ENCODE peak calls at places on chromosomes 7 and 10, in nine cellular contexts. M is activated T-cell treated with anti-CD3 and anti-CD28 coated beads, Interleukin-2, amount 50 U/mL, for 72 hours; O is GM12891; A is progenitor cell of endocrine pancreas; Q is GM04504; V is lung; K is neural crest cell; J is lung microvascular endothelial cell; D is fibroblast of the aortic adventitia. F is an unnamed sample.

GRCh38 chr10:132496360-132497082 is 41.1 kb upstream of the INPP5A start:
- DNase-seq in Q (no peak), O (no peak), D (no peak), J (no peak), V (no peak), M (no peak), A (no peak), K (no peak), F (no peak)

GRCh38 chr7:90736968-90737939 is 141.1 kb downstream of the CDK14 start:
- DNase-seq in O (peak), Q (no peak), M (no peak), V (no peak), D (no peak), K (no peak), A (no peak), J (no peak), F (no peak)

GRCh38 chr10:112969542-112969941 is 19.5 kb downstream of the TCF7L2 start:
- DNase-seq in J (no peak), A (no peak), V (no peak), O (no peak), M (no peak), Q (no peak), D (no peak), K (no peak), F (no peak)

GRCh38 chr7:22627136-22627535 is 99.9 kb upstream of the IL6 start:
- DNase-seq in Q (no peak), M (no peak), D (peak), O (no peak), J (peak), V (no peak), K (no peak), A (no peak), F (no peak)

GRCh38 chr7:51234139-51234538 is 82.5 kb downstream of the COBL start:
- DNase-seq in Q (no peak), O (no peak), V (no peak), K (no peak), M (no peak), A (no peak), J (no peak), D (no peak), F (no peak)

GRCh38 chr7:79692015-79692414 is 238.5 kb upstream of the MAGI2 start:
- DNase-seq in V (no peak), J (no peak), O (no peak), A (no peak), M (no peak), Q (peak), K (no peak), D (peak), F (peak)

GRCh38 chr7:50300336-50300735 is 4.2 kb upstream of the IKZF1 start:
- DNase-seq in Q (no peak), J (no peak), V (no peak), O (no peak), K (no peak), A (no peak), M (no peak), D (no peak), F (no peak)

GRCh38 chr10:14084875-14085274 is 245.8 kb downstream of the FRMD4A start:
- DNase-seq in O (no peak), V (no peak), J (no peak), D (no peak), A (no peak), M (no peak), K (no peak), Q (no peak), F (no peak)

GRCh38 chr10:87842220-87842641 is 21.1 kb downstream of the KLLN start:
- DNase-seq in A (no peak), J (no peak), Q (no peak), M (no peak), D (no peak), V (peak), O (no peak), K (no peak), F (no peak)

GRCh38 chr10:97850446-97850845 is 803 bp downstream of the GOLGA7B start:
- DNase-seq in J (no peak), K (no peak), O (no peak), D (no peak), V (no peak), Q (no peak), M (peak), A (no peak), F (no peak)

GRCh38 chr10:59388577-59388976 is 26.2 kb upstream of the FAM13C start:
- DNase-seq in V (no peak), A (no peak), K (no peak), O (no peak), M (no peak), D (no peak), Q (no peak), J (no peak), F (no peak)

GRCh38 chr10:45091968-45092367 is 91.2 kb downstream of the ZNF22 start:
- DNase-seq in K (no peak), M (no peak), V (no peak), D (no peak), J (no peak), A (no peak), Q (no peak), O (no peak), F (no peak)

GRCh38 chr10:79316671-79317431 is 30.4 kb upstream of the PPIF start:
- DNase-seq in D (no peak), A (no peak), O (no peak), Q (no peak), M (peak), J (no peak), V (no peak), K (no peak), F (no peak)

GRCh38 chr7:128840326-128841170 is 10.3 kb downstream of the FLNC start:
- DNase-seq in K (no peak), M (no peak), A (no peak), O (no peak), V (no peak), D (no peak), Q (no peak), J (no peak), F (no peak)

GRCh38 chr7:46630031-46630430 is 709.0 kb upstream of the IGFBP3 start:
- DNase-seq in O (no peak), V (no peak), K (no peak), D (peak), J (no peak), Q (no peak), M (no peak), A (no peak), F (no peak)

GRCh38 chr7:45717537-45718235 is 143.5 kb downstream of the ADCY1 start:
- DNase-seq in J (no peak), Q (no peak), M (no peak), V (no peak), K (no peak), D (no peak), O (no peak), A (no peak), F (no peak)

GRCh38 chr10:13099144-13099665 is 758 bp upstream of the OPTN start:
- DNase-seq in Q (peak), O (no peak), V (no peak), D (peak), J (peak), M (peak), K (peak), A (no peak), F (peak)

GRCh38 chr7:47420117-47420780 is 161.7 kb downstream of the TNS3 start:
- DNase-seq in D (no peak), J (no peak), A (no peak), Q (no peak), V (no peak), O (no peak), M (no peak), K (no peak), F (no peak)

GRCh38 chr10:77605466-77605865 is 32.1 kb downstream of the KCNMA1 start:
- DNase-seq in O (no peak), Q (no peak), M (no peak), D (no peak), V (no peak), J (no peak), A (no peak), K (no peak), F (no peak)

GRCh38 chr7:65938336-65938895 is 43.6 kb downstream of the GUSB start:
- DNase-seq in A (no peak), K (no peak), V (no peak), J (no peak), D (peak), Q (no peak), O (no peak), M (no peak), F (no peak)

GRCh38 chr7:158247758-158248487 is 339.7 kb downstream of the PTPRN2 start:
- DNase-seq in Q (no peak), M (no peak), A (peak), O (no peak), K (no peak), V (no peak), D (no peak), J (no peak), F (no peak)

GRCh38 chr10:63664341-63664885 is 143.2 kb downstream of the REEP3 start:
- DNase-seq in Q (no peak), M (no peak), V (no peak), D (no peak), J (no peak), A (no peak), O (no peak), K (no peak), F (no peak)

GRCh38 chr7:112882022-112882421 is 91.8 kb upstream of the TMEM168 start:
- DNase-seq in O (no peak), M (no peak), V (no peak), Q (no peak), D (no peak), K (no peak), J (no peak), A (no peak), F (no peak)

GRCh38 chr7:44894881-44895600 is 9.7 kb upstream of the PURB start:
- DNase-seq in Q (no peak), K (no peak), V (no peak), D (no peak), O (no peak), A (no peak), J (no peak), M (no peak), F (no peak)

GRCh38 chr10:104339469-104340098 is 1.3 kb upstream of the ITPRIP start:
- DNase-seq in M (no peak), Q (no peak), A (no peak), O (no peak), V (no peak), J (peak), D (peak), K (no peak), F (no peak)

GRCh38 chr7:109964780-109965179 is 1126.1 kb upstream of the LRRN3 start:
- DNase-seq in A (no peak), D (no peak), O (no peak), Q (no peak), K (no peak), J (no peak), V (no peak), M (no peak), F (no peak)

GRCh38 chr10:33334839-33335549 is 527 bp upstream of the NRP1 start:
- DNase-seq in A (peak), J (peak), V (peak), Q (no peak), D (peak), K (peak), M (peak), O (peak), F (no peak)

GRCh38 chr10:71043858-71044257 is 155.5 kb upstream of the PCBD1 start:
- DNase-seq in Q (no peak), J (no peak), D (no peak), O (no peak), M (no peak), V (no peak), A (no peak), K (no peak), F (no peak)

GRCh38 chr7:6546852-6547251 is 4.4 kb downstream of the GRID2IP start:
- DNase-seq in Q (no peak), A (no peak), K (no peak), O (no peak), M (no peak), D (no peak), J (no peak), V (no peak), F (no peak)

GRCh38 chr10:15877836-15878576 is 17.7 kb upstream of the MINDY3 start:
- DNase-seq in O (no peak), V (no peak), M (no peak), A (no peak), K (peak), Q (no peak), D (no peak), J (no peak), F (no peak)

GRCh38 chr7:46908770-46909169 is 673.1 kb downstream of the TNS3 start:
- DNase-seq in M (no peak), O (no peak), A (no peak), K (no peak), V (no peak), J (peak), Q (peak), D (peak), F (peak)

GRCh38 chr7:86908948-86909347 is 150.5 kb downstream of the ELAPOR2 start:
- DNase-seq in A (no peak), D (peak), J (no peak), Q (no peak), M (no peak), O (no peak), V (no peak), K (no peak), F (no peak)

GRCh38 chr7:2820508-2820934 is 23.6 kb downstream of the GNA12 start:
- DNase-seq in K (no peak), M (no peak), V (peak), D (peak), O (no peak), Q (peak), J (peak), A (no peak), F (peak)

GRCh38 chr7:21076579-21076978 is 289.9 kb upstream of the SP8 start:
- DNase-seq in M (no peak), Q (no peak), O (no peak), V (no peak), J (no peak), A (no peak), D (no peak), K (no peak), F (no peak)

GRCh38 chr10:33237736-33238624 is 96.5 kb downstream of the NRP1 start:
- DNase-seq in D (peak), J (no peak), O (no peak), V (no peak), Q (peak), M (no peak), K (no peak), A (no peak), F (peak)

F was measured in HS-5.